ENCODE peak calls at places on chromosome 18, in five cellular contexts. One of them, this sample, is unnamed.

GRCh38 chr18:59959079-59959478 is 59.3 kb downstream of the PMAIP1 start:
- DNase-seq in A549: no peak
- DNase-seq in suprapubic skin: no peak
- DNase-seq in ovary: no peak
- DNase-seq in CD8-positive, alpha-beta memory T cell: no peak
- DNase-seq in this sample: no peak

GRCh38 chr18:72866901-72867701 is 686 bp downstream of the NETO1 start:
- DNase-seq in ovary: no peak
- DNase-seq in suprapubic skin: no peak
- DNase-seq in CD8-positive, alpha-beta memory T cell: no peak
- DNase-seq in A549: no peak
- DNase-seq in this sample: no peak

GRCh38 chr18:49640741-49641140 is 78.9 kb downstream of the LIPG start:
- DNase-seq in CD8-positive, alpha-beta memory T cell: no peak
- DNase-seq in ovary: no peak
- DNase-seq in suprapubic skin: no peak
- DNase-seq in A549: no peak
- DNase-seq in this sample: no peak

GRCh38 chr18:75226301-75226955 is 15.8 kb downstream of the TSHZ1 start:
- DNase-seq in ovary: no peak
- DNase-seq in suprapubic skin: no peak
- DNase-seq in A549: no peak
- DNase-seq in CD8-positive, alpha-beta memory T cell: no peak
- DNase-seq in this sample: no peak

GRCh38 chr18:3151379-3152264 is 68.1 kb downstream of the MYOM1 start:
- DNase-seq in suprapubic skin: no peak
- DNase-seq in CD8-positive, alpha-beta memory T cell: no peak
- DNase-seq in ovary: no peak
- DNase-seq in A549: peak
- DNase-seq in this sample: peak

GRCh38 chr18:22241806-22242440 is 72.5 kb downstream of the GATA6 start:
- DNase-seq in ovary: no peak
- DNase-seq in CD8-positive, alpha-beta memory T cell: no peak
- DNase-seq in suprapubic skin: no peak
- DNase-seq in A549: no peak
- DNase-seq in this sample: no peak

GRCh38 chr18:47975701-47976100 is 45.2 kb upstream of the SMAD2 start:
- DNase-seq in ovary: no peak
- DNase-seq in A549: no peak
- DNase-seq in suprapubic skin: no peak
- DNase-seq in CD8-positive, alpha-beta memory T cell: no peak
- DNase-seq in this sample: peak

GRCh38 chr18:48832961-48833700 is 117.6 kb downstream of the SMAD7 start:
- DNase-seq in CD8-positive, alpha-beta memory T cell: peak
- DNase-seq in suprapubic skin: no peak
- DNase-seq in A549: peak
- DNase-seq in ovary: no peak
- DNase-seq in this sample: peak

GRCh38 chr18:46387426-46388131 is 269.4 kb downstream of the LOXHD1 start:
- DNase-seq in A549: no peak
- DNase-seq in ovary: no peak
- DNase-seq in CD8-positive, alpha-beta memory T cell: no peak
- DNase-seq in suprapubic skin: no peak
- DNase-seq in this sample: no peak

GRCh38 chr18:25066536-25066935 is 285.4 kb downstream of the ZNF521 start:
- DNase-seq in ovary: no peak
- DNase-seq in CD8-positive, alpha-beta memory T cell: no peak
- DNase-seq in A549: no peak
- DNase-seq in suprapubic skin: no peak
- DNase-seq in this sample: no peak

GRCh38 chr18:55918449-55918848 is 330.5 kb upstream of the TCF4 start:
- DNase-seq in CD8-positive, alpha-beta memory T cell: no peak
- DNase-seq in suprapubic skin: no peak
- DNase-seq in ovary: no peak
- DNase-seq in A549: no peak
- DNase-seq in this sample: no peak

GRCh38 chr18:41744664-41745063 is 210.4 kb upstream of the PIK3C3 start:
- DNase-seq in CD8-positive, alpha-beta memory T cell: no peak
- DNase-seq in A549: no peak
- DNase-seq in suprapubic skin: no peak
- DNase-seq in ovary: no peak
- DNase-seq in this sample: no peak

GRCh38 chr18:35507623-35508022 is 9.9 kb upstream of the INO80C start:
- DNase-seq in CD8-positive, alpha-beta memory T cell: no peak
- DNase-seq in ovary: no peak
- DNase-seq in suprapubic skin: no peak
- DNase-seq in A549: no peak
- DNase-seq in this sample: peak

GRCh38 chr18:58394607-58395425 is 234.1 kb downstream of the ALPK2 start:
- DNase-seq in A549: no peak
- DNase-seq in CD8-positive, alpha-beta memory T cell: no peak
- DNase-seq in ovary: no peak
- DNase-seq in suprapubic skin: no peak
- DNase-seq in this sample: no peak
- H3K27ac ChIP-seq in A549: no peak
- H3K27ac ChIP-seq in CD8-positive, alpha-beta memory T cell: no peak
- H3K27ac ChIP-seq in ovary: no peak
- H3K27ac ChIP-seq in suprapubic skin: no peak
- H3K27ac ChIP-seq in this sample: no peak

GRCh38 chr18:2146754-2147153 is 424.6 kb downstream of the METTL4 start:
- DNase-seq in A549: no peak
- DNase-seq in ovary: no peak
- DNase-seq in CD8-positive, alpha-beta memory T cell: no peak
- DNase-seq in suprapubic skin: no peak
- DNase-seq in this sample: no peak

GRCh38 chr18:2147424-2147823 is 423.9 kb downstream of the METTL4 start:
- DNase-seq in CD8-positive, alpha-beta memory T cell: no peak
- DNase-seq in ovary: no peak
- DNase-seq in A549: no peak
- DNase-seq in suprapubic skin: no peak
- DNase-seq in this sample: no peak

GRCh38 chr18:2146092-2146491 is 425.2 kb downstream of the METTL4 start:
- DNase-seq in ovary: no peak
- DNase-seq in CD8-positive, alpha-beta memory T cell: no peak
- DNase-seq in suprapubic skin: no peak
- DNase-seq in A549: no peak
- DNase-seq in this sample: peak

GRCh38 chr18:2148823-2149222 is 422.5 kb downstream of the METTL4 start:
- DNase-seq in A549: no peak
- DNase-seq in CD8-positive, alpha-beta memory T cell: no peak
- DNase-seq in suprapubic skin: no peak
- DNase-seq in ovary: no peak
- DNase-seq in this sample: no peak

GRCh38 chr18:2147866-2148265 is 423.4 kb downstream of the METTL4 start:
- DNase-seq in A549: no peak
- DNase-seq in CD8-positive, alpha-beta memory T cell: no peak
- DNase-seq in ovary: no peak
- DNase-seq in suprapubic skin: no peak
- DNase-seq in this sample: no peak
- H3K27ac ChIP-seq in A549: no peak
- H3K27ac ChIP-seq in CD8-positive, alpha-beta memory T cell: no peak
- H3K27ac ChIP-seq in ovary: no peak
- H3K27ac ChIP-seq in suprapubic skin: no peak
- H3K27ac ChIP-seq in this sample: no peak

GRCh38 chr18:5537860-5538259 is 5.9 kb downstream of the EPB41L3 start:
- DNase-seq in CD8-positive, alpha-beta memory T cell: no peak
- DNase-seq in A549: no peak
- DNase-seq in ovary: no peak
- DNase-seq in suprapubic skin: no peak
- DNase-seq in this sample: peak

GRCh38 chr18:5530623-5531022 is 13.2 kb downstream of the EPB41L3 start:
- DNase-seq in ovary: no peak
- DNase-seq in CD8-positive, alpha-beta memory T cell: no peak
- DNase-seq in A549: no peak
- DNase-seq in suprapubic skin: no peak
- DNase-seq in this sample: no peak

GRCh38 chr18:5538541-5538940 is 5.3 kb downstream of the EPB41L3 start:
- DNase-seq in A549: no peak
- DNase-seq in suprapubic skin: no peak
- DNase-seq in CD8-positive, alpha-beta memory T cell: no peak
- DNase-seq in ovary: no peak
- DNase-seq in this sample: no peak

GRCh38 chr18:5534845-5535244 is 9.0 kb downstream of the EPB41L3 start:
- DNase-seq in ovary: no peak
- DNase-seq in A549: no peak
- DNase-seq in CD8-positive, alpha-beta memory T cell: no peak
- DNase-seq in suprapubic skin: no peak
- DNase-seq in this sample: no peak
- H3K27ac ChIP-seq in ovary: no peak
- H3K27ac ChIP-seq in A549: no peak
- H3K27ac ChIP-seq in CD8-positive, alpha-beta memory T cell: no peak
- H3K27ac ChIP-seq in suprapubic skin: no peak
- H3K27ac ChIP-seq in this sample: no peak

DNA sequence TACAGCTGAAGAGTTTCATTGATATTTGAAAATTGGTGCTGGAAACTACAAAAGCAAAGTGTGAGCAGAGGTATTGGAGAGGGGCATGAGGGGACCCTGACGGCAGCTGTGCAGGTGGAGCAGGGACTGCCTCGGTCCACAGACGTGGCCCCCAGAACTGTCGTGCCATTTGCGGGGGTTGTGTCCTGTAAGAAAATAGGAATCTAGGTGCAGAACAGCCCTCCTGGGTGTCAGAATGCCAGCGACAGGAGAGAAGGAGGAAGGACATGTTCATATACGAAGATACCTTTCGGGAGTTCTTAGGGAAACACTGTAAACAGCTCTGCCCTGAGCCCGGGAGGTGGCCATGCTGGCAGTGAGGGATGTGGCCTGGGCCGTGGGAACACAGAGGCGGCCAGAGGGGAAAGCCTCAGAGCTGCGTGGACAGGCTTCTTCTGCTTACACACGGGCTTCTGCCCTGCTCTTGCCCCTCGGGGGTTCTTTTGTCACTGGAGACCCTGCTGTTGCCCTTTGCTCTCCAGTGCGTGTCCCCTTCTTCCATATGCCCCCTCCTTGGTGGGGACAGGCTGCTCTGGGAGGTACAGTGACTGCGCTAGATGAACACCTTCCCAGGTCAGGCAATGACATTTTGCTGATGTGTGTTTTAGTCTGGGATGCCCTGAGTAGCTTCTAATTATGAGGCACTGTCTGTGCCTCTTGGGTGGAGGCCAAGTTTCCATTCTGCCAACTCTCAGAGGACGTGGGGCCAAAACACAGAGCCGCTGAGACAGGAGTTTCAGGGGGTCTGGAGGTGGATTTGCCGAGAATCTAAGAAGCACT is 81.9 kb upstream of the TXNDC2 start:
- DNase-seq in CD8-positive, alpha-beta memory T cell: no peak
- DNase-seq in A549: no peak
- DNase-seq in ovary: no peak
- DNase-seq in suprapubic skin: no peak
- DNase-seq in this sample: no peak
- H3K27ac ChIP-seq in CD8-positive, alpha-beta memory T cell: peak
- H3K27ac ChIP-seq in A549: peak
- H3K27ac ChIP-seq in ovary: no peak
- H3K27ac ChIP-seq in suprapubic skin: no peak
- H3K27ac ChIP-seq in this sample: no peak

GRCh38 chr18:50654658-50655550 is 95.0 kb downstream of the MAPK4 start:
- DNase-seq in ovary: peak
- DNase-seq in A549: no peak
- DNase-seq in CD8-positive, alpha-beta memory T cell: no peak
- DNase-seq in suprapubic skin: no peak
- DNase-seq in this sample: peak
- H3K27ac ChIP-seq in ovary: peak
- H3K27ac ChIP-seq in A549: no peak
- H3K27ac ChIP-seq in CD8-positive, alpha-beta memory T cell: no peak
- H3K27ac ChIP-seq in suprapubic skin: no peak
- H3K27ac ChIP-seq in this sample: no peak